ENCODE peak calls at places on chromosomes 12 and 14, in six cellular contexts. Y is IMR-90, N is H9, I is mesenchymal stem cell, V is H1, J is trophoblast cell. F is an unnamed sample.

GRCh38 chr12:130126023-130126432 is 36.2 kb upstream of the FZD10 start:
- DNase-seq in Y (no peak), N (peak), I (no peak), V (no peak), J (no peak), F (no peak)

GRCh38 chr12:45615268-45615667 is 114.2 kb upstream of the ARID2 start:
- DNase-seq in Y (peak), N (no peak), I (peak), V (no peak), J (no peak), F (no peak)

GRCh38 chr14:32611752-32612151 is 282.7 kb downstream of the AKAP6 start:
- DNase-seq in Y (peak), N (no peak), I (peak), V (no peak), J (no peak), F (no peak)

GRCh38 chr14:22598099-22598895 is at the start of gene ABHD4:
- DNase-seq in Y (peak), N (peak), I (peak), V (no peak), J (peak), F (peak)

GRCh38 chr12:89245090-89245489 is 107.2 kb downstream of the DUSP6 start:
- DNase-seq in Y (peak), N (no peak), I (peak), V (no peak), J (peak), F (no peak)

GRCh38 chr14:83184531-83184930 is 1650.9 kb upstream of the SEL1L start:
- DNase-seq in Y (no peak), N (no peak), I (no peak), V (no peak), J (no peak), F (no peak)

GRCh38 chr14:104604461-104605449 is at the start of gene TMEM179:
- DNase-seq in Y (peak), N (peak), I (peak), V (peak), J (peak), F (peak)

GRCh38 chr12:42129595-42130204 is 15.0 kb downstream of the GXYLT1 start:
- DNase-seq in Y (peak), N (no peak), I (peak), V (no peak), J (peak), F (peak)

GRCh38 chr12:44589697-44590096 is 286.4 kb downstream of the NELL2 start:
- DNase-seq in Y (no peak), N (no peak), I (no peak), V (no peak), J (peak), F (no peak)

GRCh38 chr12:75735853-75736252 is 224.4 kb upstream of the KRR1 start:
- DNase-seq in Y (no peak), N (no peak), I (no peak), V (no peak), J (no peak), F (no peak)

GRCh38 chr12:57617942-57618341 is 6.7 kb downstream of the ARHGEF25 start:
- DNase-seq in Y (no peak), N (no peak), I (no peak), V (no peak), J (no peak), F (no peak)

GRCh38 chr14:72514660-72515025 is 379.3 kb downstream of the DPF3 start:
- DNase-seq in Y (no peak), N (no peak), I (no peak), V (no peak), J (no peak), F (no peak)

GRCh38 chr12:24487606-24488005 is 461.3 kb downstream of the BCAT1 start:
- DNase-seq in Y (no peak), N (no peak), I (no peak), V (no peak), J (no peak), F (no peak)

GRCh38 chr12:30197392-30198047 is 413.8 kb upstream of the TMTC1 start:
- DNase-seq in Y (peak), N (no peak), I (peak), V (no peak), J (no peak), F (no peak)

GRCh38 chr14:37122288-37122687 is 50.1 kb downstream of the SLC25A21 start:
- DNase-seq in Y (peak), N (no peak), I (peak), V (no peak), J (peak), F (no peak)

GRCh38 chr14:104805941-104806624 is 5.2 kb downstream of the ZBTB42 start:
- DNase-seq in Y (no peak), N (no peak), I (no peak), V (no peak), J (no peak), F (no peak)

GRCh38 chr12:103839103-103839502 is 1.9 kb downstream of the NT5DC3 start:
- DNase-seq in Y (no peak), N (no peak), I (no peak), V (no peak), J (no peak), F (no peak)

GRCh38 chr12:132238487-132239248 is 90.7 kb downstream of the GALNT9 start:
- DNase-seq in Y (no peak), N (no peak), I (no peak), V (no peak), J (no peak), F (no peak)

GRCh38 chr14:79639638-79640037 is 571.7 kb downstream of the DIO2 start:
- DNase-seq in Y (no peak), N (no peak), I (no peak), V (no peak), J (no peak), F (no peak)

GRCh38 chr14:104784846-104785707 is 10.5 kb downstream of the AKT1 start:
- DNase-seq in Y (no peak), N (no peak), I (no peak), V (no peak), J (no peak), F (no peak)

GRCh38 chr14:35504260-35504659 is 29.7 kb upstream of the INSM2 start:
- DNase-seq in Y (no peak), N (no peak), I (no peak), V (no peak), J (no peak), F (no peak)

GRCh38 chr12:115871714-115872113 is 405.8 kb downstream of the MED13L start:
- DNase-seq in Y (peak), N (peak), I (peak), V (no peak), J (peak), F (peak)

GRCh38 chr14:41285193-41285748 is 321.4 kb upstream of the LRFN5 start:
- DNase-seq in Y (peak), N (no peak), I (peak), V (no peak), J (peak), F (peak)

GRCh38 chr14:89315493-89316456 is 101.3 kb downstream of the FOXN3 start:
- DNase-seq in Y (no peak), N (no peak), I (no peak), V (no peak), J (no peak), F (no peak)

GRCh38 chr12:116160196-116160595 is 117.3 kb downstream of the MED13L start:
- DNase-seq in Y (peak), N (no peak), I (peak), V (no peak), J (peak), F (no peak)

GRCh38 chr12:93090768-93091172 is 161.7 kb upstream of the EEA1 start:
- DNase-seq in Y (peak), N (no peak), I (peak), V (no peak), J (no peak), F (no peak)

GRCh38 chr12:109680521-109681030 is 33.0 kb upstream of the FAM222A start:
- DNase-seq in Y (no peak), N (no peak), I (no peak), V (no peak), J (no peak), F (no peak)

GRCh38 chr14:54108481-54109471 is 152.2 kb upstream of the BMP4 start:
- DNase-seq in Y (peak), N (no peak), I (peak), V (no peak), J (no peak), F (no peak)

GRCh38 chr14:64703393-64704144 is 655 bp upstream of the PLEKHG3 start:
- DNase-seq in Y (no peak), N (peak), I (peak), V (no peak), J (peak), F (no peak)

GRCh38 chr12:50050410-50051280 is 6.8 kb upstream of the ASIC1 start:
- DNase-seq in Y (peak), N (peak), I (peak), V (no peak), J (peak), F (no peak)

GRCh38 chr12:90940872-90941499 is 14.0 kb downstream of the CCER1 start:
- DNase-seq in Y (peak), N (no peak), I (peak), V (no peak), J (peak), F (peak)

DNA sequence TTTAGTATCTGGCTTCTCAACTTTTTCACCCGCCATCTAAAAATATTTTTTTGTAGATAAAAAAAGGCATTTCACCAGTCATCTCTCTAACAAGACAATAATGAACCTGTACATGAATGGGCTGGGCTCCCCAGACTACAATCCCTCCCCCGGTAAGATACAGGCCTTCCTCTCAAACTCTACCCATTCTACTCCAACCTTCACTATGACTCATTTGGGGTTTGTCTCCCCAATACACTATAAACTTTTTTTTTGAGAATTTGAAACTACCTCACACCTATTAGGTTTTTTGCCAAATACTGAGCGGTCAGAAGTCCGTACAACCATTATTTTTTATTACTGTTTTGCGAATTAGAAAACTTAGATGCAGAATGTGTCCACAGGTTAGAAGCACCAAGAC is 784 bp downstream of the RPL6 start:
- DNase-seq in Y (no peak), N (no peak), I (peak), V (no peak), J (no peak), F (no peak)
- H2AK5ac ChIP-seq in Y (peak), N (no peak), I (no peak), V (no peak), J (no peak), F (no peak)

GRCh38 chr12:13130981-13131380 is 27.5 kb upstream of the GSG1 start:
- DNase-seq in Y (no peak), N (no peak), I (no peak), V (no peak), J (peak), F (no peak)

GRCh38 chr12:13133886-13134285 is 30.4 kb upstream of the GSG1 start:
- DNase-seq in Y (no peak), N (no peak), I (no peak), V (no peak), J (no peak), F (no peak)

GRCh38 chr12:13135336-13136178 is 32.1 kb upstream of the GSG1 start:
- DNase-seq in Y (peak), N (peak), I (peak), V (peak), J (peak), F (no peak)
- H2AFZ ChIP-seq in Y (peak), N (no peak), I (peak), V (peak), J (peak), F (peak)

DNA sequence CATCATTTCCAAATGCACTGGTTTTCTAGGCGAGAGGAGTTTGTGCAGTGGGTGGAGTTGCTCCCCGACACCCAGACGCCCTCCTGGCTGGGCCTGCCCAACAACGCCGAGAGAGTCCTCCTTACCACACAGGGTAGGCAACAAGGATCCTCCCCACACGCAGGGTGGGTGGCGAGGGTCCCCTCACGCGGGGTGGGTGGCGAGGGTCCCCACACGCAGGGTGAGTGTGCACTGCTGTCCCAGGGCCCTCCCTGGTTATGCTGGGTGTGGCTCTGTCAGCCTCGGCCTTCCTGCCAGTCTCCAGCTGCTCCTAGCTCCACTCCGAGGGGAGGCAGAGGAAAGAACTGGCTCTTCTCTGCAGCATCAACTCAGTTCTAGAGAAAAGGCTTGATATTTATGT is 42.3 kb downstream of the HSP90AA1 start:
- DNase-seq in Y (no peak), N (no peak), I (no peak), V (no peak), J (no peak), F (no peak)
- H3K18ac ChIP-seq in Y (no peak), N (no peak), I (no peak), V (no peak), J (no peak), F (no peak)

GRCh38 chr14:21032326-21033154 is 2.1 kb downstream of the RNASE13 start:
- DNase-seq in Y (no peak), N (no peak), I (no peak), V (no peak), J (no peak), F (no peak)
- H2AK5ac ChIP-seq in Y (no peak), N (no peak), I (no peak), V (no peak), J (no peak), F (no peak)

GRCh38 chr12:52690351-52691075 is 10.3 kb upstream of the KRT1 start:
- DNase-seq in Y (no peak), N (no peak), I (no peak), V (no peak), J (no peak), F (no peak)
- H2AFZ ChIP-seq in Y (no peak), N (peak), I (no peak), V (peak), J (no peak), F (peak)

DNA sequence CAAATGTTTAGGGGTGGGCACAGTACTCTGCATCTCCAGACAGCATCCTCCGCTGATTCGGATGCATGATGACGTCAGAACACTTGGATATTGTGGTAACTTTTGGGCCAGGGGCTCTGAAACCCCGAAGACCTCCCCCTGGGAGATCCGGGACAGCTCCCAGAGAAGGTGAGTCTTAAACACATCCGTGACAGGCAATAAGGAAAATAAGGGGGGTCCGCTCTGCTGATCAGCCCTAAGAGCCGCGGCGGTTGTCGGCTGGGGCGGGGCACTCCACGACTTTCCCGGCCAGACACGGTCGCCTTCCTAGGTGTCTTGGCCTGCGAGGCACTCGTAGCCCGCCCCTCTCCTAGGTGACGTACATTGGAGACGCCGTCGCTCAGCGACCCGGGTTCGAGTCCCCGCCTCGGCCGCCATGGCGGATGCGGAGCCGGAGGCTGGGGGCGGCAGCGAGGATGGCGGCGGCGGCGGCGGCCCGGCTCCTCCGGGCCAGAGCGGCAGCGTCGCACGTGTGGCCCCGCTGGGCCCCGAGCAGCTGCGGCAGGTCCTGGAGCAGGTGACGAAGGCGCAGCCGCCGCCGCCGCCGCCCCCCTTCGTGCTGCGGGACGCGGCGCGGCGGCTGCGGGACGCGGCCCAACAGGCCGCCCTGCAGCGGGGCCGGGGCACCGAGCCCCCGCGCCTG is at the start of gene ZNF839:
- DNase-seq in Y (peak), N (peak), I (peak), V (peak), J (peak), F (peak)
- H3K18ac ChIP-seq in Y (peak), N (peak), I (peak), V (peak), J (peak), F (peak)

F was measured in neuronal stem cell.